ENCODE peak calls at places on chromosome 14, in four cellular contexts. One of them, this sample, is unnamed.

GRCh38 chr14:104882325-104882973 is 17.4 kb downstream of the CEP170B start:
- DNase-seq in kidney: peak; percentile 84
- DNase-seq in left ventricle myocardium inferior: peak; percentile 14
- DNase-seq in naive thymus-derived CD4-positive, alpha-beta T cell: no peak
- DNase-seq in this sample: no peak

GRCh38 chr14:105989746-105990302 is 463.4 kb downstream of the TMEM121 start:
- DNase-seq in left ventricle myocardium inferior: no peak
- DNase-seq in kidney: no peak
- DNase-seq in naive thymus-derived CD4-positive, alpha-beta T cell: no peak
- DNase-seq in this sample: no peak

GRCh38 chr14:52332269-52332668 is 18.2 kb downstream of the PTGER2 start:
- DNase-seq in kidney: no peak
- DNase-seq in left ventricle myocardium inferior: no peak
- DNase-seq in naive thymus-derived CD4-positive, alpha-beta T cell: no peak
- DNase-seq in this sample: no peak

GRCh38 chr14:59675394-59675793 is 98.8 kb upstream of the CCDC175 start:
- DNase-seq in left ventricle myocardium inferior: no peak
- DNase-seq in naive thymus-derived CD4-positive, alpha-beta T cell: no peak
- DNase-seq in kidney: no peak
- DNase-seq in this sample: no peak

GRCh38 chr14:98909251-98909944 is 362.6 kb downstream of the BCL11B start:
- DNase-seq in naive thymus-derived CD4-positive, alpha-beta T cell: no peak
- DNase-seq in left ventricle myocardium inferior: no peak
- DNase-seq in kidney: no peak
- DNase-seq in this sample: no peak

GRCh38 chr14:67158559-67158958 is 30.7 kb upstream of the GARIN2 start:
- DNase-seq in kidney: no peak
- DNase-seq in left ventricle myocardium inferior: no peak
- DNase-seq in naive thymus-derived CD4-positive, alpha-beta T cell: no peak
- DNase-seq in this sample: no peak

GRCh38 chr14:80546056-80546854 is 335.0 kb upstream of the DIO2 start:
- DNase-seq in left ventricle myocardium inferior: no peak
- DNase-seq in kidney: no peak
- DNase-seq in naive thymus-derived CD4-positive, alpha-beta T cell: no peak
- DNase-seq in this sample: no peak

GRCh38 chr14:51444381-51445000 is 204.4 kb downstream of the TMX1 start:
- DNase-seq in naive thymus-derived CD4-positive, alpha-beta T cell: no peak
- DNase-seq in kidney: no peak
- DNase-seq in left ventricle myocardium inferior: no peak
- DNase-seq in this sample: no peak

GRCh38 chr14:59529189-59529588 is 44.9 kb downstream of the JKAMP start:
- DNase-seq in naive thymus-derived CD4-positive, alpha-beta T cell: no peak
- DNase-seq in left ventricle myocardium inferior: no peak
- DNase-seq in kidney: no peak
- DNase-seq in this sample: no peak

GRCh38 chr14:62168564-62169155 is 406.4 kb downstream of the SNAPC1 start:
- DNase-seq in kidney: no peak
- DNase-seq in left ventricle myocardium inferior: no peak
- DNase-seq in naive thymus-derived CD4-positive, alpha-beta T cell: no peak
- DNase-seq in this sample: no peak

DNA sequence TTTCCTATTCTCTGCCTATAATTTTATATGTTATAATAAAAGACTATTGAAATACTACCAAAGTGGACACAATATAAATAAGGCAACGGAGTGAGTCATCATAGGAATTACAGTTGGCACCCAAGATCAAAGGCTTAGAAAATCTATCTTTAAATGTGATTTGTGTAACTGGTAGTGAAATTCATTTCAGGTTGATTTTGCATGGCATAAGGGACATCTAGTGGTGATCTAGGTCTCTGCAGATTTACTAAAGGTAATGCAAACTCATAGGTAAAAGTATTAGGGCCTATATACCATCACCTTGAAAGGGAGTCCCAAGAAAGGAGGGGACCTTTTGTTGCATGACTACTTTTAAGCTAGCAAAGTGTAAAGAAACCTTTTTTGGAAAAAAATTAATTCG is 527.2 kb downstream of the NRXN3 start:
- DNase-seq in left ventricle myocardium inferior: no peak
- DNase-seq in naive thymus-derived CD4-positive, alpha-beta T cell: no peak
- DNase-seq in kidney: no peak
- DNase-seq in this sample: no peak
- H3K4me1 ChIP-seq in left ventricle myocardium inferior: no peaks in the 10 kb centered on the region
- H3K4me1 ChIP-seq in naive thymus-derived CD4-positive, alpha-beta T cell: no peaks in the 10 kb centered on the region
- H3K4me1 ChIP-seq in kidney: no peaks in the 10 kb centered on the region
- H3K4me1 ChIP-seq in this sample: no peaks in the 10 kb centered on the region

GRCh38 chr14:70887207-70888150 is 19.8 kb upstream of the PCNX1 start:
- DNase-seq in kidney: no peak
- DNase-seq in naive thymus-derived CD4-positive, alpha-beta T cell: peak; percentile 6
- DNase-seq in left ventricle myocardium inferior: no peak
- DNase-seq in this sample: no peak

GRCh38 chr14:70888681-70889175 is 18.5 kb upstream of the PCNX1 start:
- DNase-seq in naive thymus-derived CD4-positive, alpha-beta T cell: peak; percentile 27
- DNase-seq in kidney: no peak
- DNase-seq in left ventricle myocardium inferior: no peak
- DNase-seq in this sample: no peak

GRCh38 chr14:70889555-70889954 is 17.7 kb upstream of the PCNX1 start:
- DNase-seq in kidney: no peak
- DNase-seq in naive thymus-derived CD4-positive, alpha-beta T cell: no peak
- DNase-seq in left ventricle myocardium inferior: no peak
- DNase-seq in this sample: no peak

GRCh38 chr14:70886421-70887206 is 20.6 kb upstream of the PCNX1 start:
- DNase-seq in left ventricle myocardium inferior: no peak
- DNase-seq in kidney: no peak
- DNase-seq in naive thymus-derived CD4-positive, alpha-beta T cell: peak; percentile 14
- DNase-seq in this sample: no peak

DNA sequence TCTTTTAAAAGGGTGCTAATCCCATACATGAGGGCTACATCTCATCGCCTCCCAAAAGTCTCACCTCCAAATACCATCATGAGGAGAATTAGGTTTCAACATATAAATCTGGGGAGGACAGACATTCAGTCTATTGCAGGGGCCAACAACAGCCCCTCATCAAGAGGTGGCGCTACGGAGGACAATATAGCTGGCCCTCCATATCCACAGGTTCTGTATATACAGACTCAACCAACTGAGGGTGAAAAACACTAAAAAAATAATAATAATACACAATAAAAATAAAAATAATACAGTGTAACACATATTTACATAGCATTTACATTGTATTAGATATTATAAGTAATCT is 19.1 kb upstream of the PCNX1 start:
- DNase-seq in kidney: no peak
- DNase-seq in naive thymus-derived CD4-positive, alpha-beta T cell: no peak
- DNase-seq in left ventricle myocardium inferior: no peak
- DNase-seq in this sample: no peak
- H3K27ac ChIP-seq in kidney: no peak overlapping the region
- H3K27ac ChIP-seq in naive thymus-derived CD4-positive, alpha-beta T cell: no peak overlapping the region
- H3K27ac ChIP-seq in left ventricle myocardium inferior: no peak overlapping the region
- H3K27ac ChIP-seq in this sample: no peak overlapping the region

GRCh38 chr14:24057867-24058259 is 6.1 kb downstream of the CARMIL3 start:
- DNase-seq in kidney: peak; percentile 67
- DNase-seq in left ventricle myocardium inferior: no peak
- DNase-seq in naive thymus-derived CD4-positive, alpha-beta T cell: no peak
- DNase-seq in this sample: peak; percentile 72

GRCh38 chr14:24057271-24057670 is 5.5 kb downstream of the CARMIL3 start:
- DNase-seq in left ventricle myocardium inferior: no peak
- DNase-seq in naive thymus-derived CD4-positive, alpha-beta T cell: no peak
- DNase-seq in kidney: no peak
- DNase-seq in this sample: no peak

GRCh38 chr14:24054646-24055045 is 2.8 kb downstream of the CARMIL3 start:
- DNase-seq in left ventricle myocardium inferior: no peak
- DNase-seq in kidney: peak; percentile 37
- DNase-seq in naive thymus-derived CD4-positive, alpha-beta T cell: no peak
- DNase-seq in this sample: no peak

GRCh38 chr14:24056800-24057184 is 5.0 kb downstream of the CARMIL3 start:
- DNase-seq in left ventricle myocardium inferior: no peak
- DNase-seq in kidney: peak; percentile 57
- DNase-seq in naive thymus-derived CD4-positive, alpha-beta T cell: no peak
- DNase-seq in this sample: no peak

GRCh38 chr14:24055971-24056799 is 4.4 kb downstream of the CARMIL3 start:
- DNase-seq in kidney: peak; percentile 65
- DNase-seq in left ventricle myocardium inferior: no peak
- DNase-seq in naive thymus-derived CD4-positive, alpha-beta T cell: no peak
- DNase-seq in this sample: peak; percentile 10
- H3K4me1 ChIP-seq in kidney: peaks cover 13% of the 10 kb centered on the region
- H3K4me1 ChIP-seq in left ventricle myocardium inferior: peaks cover 17% of the 10 kb centered on the region
- H3K4me1 ChIP-seq in naive thymus-derived CD4-positive, alpha-beta T cell: no peaks in the 10 kb centered on the region
- H3K4me1 ChIP-seq in this sample: peaks cover 9% of the 10 kb centered on the region

DNA sequence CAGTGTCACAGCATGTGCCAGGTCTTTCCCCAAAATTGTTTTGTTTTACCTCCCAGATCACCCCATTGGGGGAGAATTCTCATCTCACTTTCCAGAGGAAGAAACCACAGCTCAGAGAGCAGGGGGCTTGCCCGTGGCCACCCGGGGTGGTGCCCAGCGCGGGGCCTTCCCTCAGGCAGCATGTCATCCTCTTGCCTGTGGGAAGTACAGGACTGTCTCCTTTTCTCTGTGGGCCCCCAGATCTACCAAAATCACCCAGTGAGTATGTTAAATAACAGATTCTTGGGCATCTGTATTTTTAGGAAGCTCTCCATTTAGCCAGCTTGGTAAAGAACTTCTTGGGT is 5.9 kb downstream of the RPS6KL1 start:
- DNase-seq in kidney: no peak
- DNase-seq in naive thymus-derived CD4-positive, alpha-beta T cell: no peak
- DNase-seq in left ventricle myocardium inferior: no peak
- DNase-seq in this sample: no peak
- H3K27ac ChIP-seq in kidney: no peak overlapping the region
- H3K27ac ChIP-seq in naive thymus-derived CD4-positive, alpha-beta T cell: no peak overlapping the region
- H3K27ac ChIP-seq in left ventricle myocardium inferior: peak overlapping the region; percentile 93
- H3K27ac ChIP-seq in this sample: no peak overlapping the region

This sample was measured in pancreas.